ENCODE peak calls at places on chromosomes 13 and 19, in four cellular contexts. Z, H, D and G are unnamed samples.

GRCh38 chr19:43777163-43777700 is 3.5 kb downstream of the KCNN4 start:
- DNase-seq in Z (no peak), H (no peak), D (no peak), G (no peak)

GRCh38 chr19:31385744-31386143 is 36.5 kb upstream of the TSHZ3 start:
- DNase-seq in H (no peak), Z (no peak), D (no peak), G (no peak)

GRCh38 chr13:38538412-38538811 is 148.5 kb upstream of the FREM2 start:
- DNase-seq in H (no peak), Z (no peak), D (peak), G (no peak)

GRCh38 chr13:43153436-43154082 is 130.2 kb downstream of the DNAJC15 start:
- DNase-seq in Z (no peak), H (no peak), D (no peak), G (no peak)

GRCh38 chr13:50687545-50687944 is 155.9 kb downstream of the DLEU7 start:
- DNase-seq in D (no peak), Z (no peak), H (no peak), G (no peak)

GRCh38 chr13:110635405-110636002 is 20.2 kb downstream of the NAXD start:
- DNase-seq in Z (no peak), H (no peak), D (no peak), G (no peak)

GRCh38 chr19:33724723-33725060 is 72.0 kb upstream of the KCTD15 start:
- DNase-seq in H (no peak), D (no peak), Z (no peak), G (peak)

GRCh38 chr19:45645068-45645630 is 6.0 kb upstream of the EML2 start:
- DNase-seq in H (no peak), Z (no peak), D (no peak), G (no peak)

GRCh38 chr19:1630811-1631210 is 21.6 kb downstream of the TCF3 start:
- DNase-seq in H (no peak), D (no peak), Z (no peak), G (no peak)

GRCh38 chr19:13806728-13807127 is 11.5 kb downstream of the ZSWIM4 start:
- DNase-seq in H (no peak), D (no peak), Z (no peak), G (no peak)

GRCh38 chr13:94968040-94968756 is 255.9 kb upstream of the SOX21 start:
- DNase-seq in D (peak), Z (no peak), H (peak), G (peak)

GRCh38 chr13:37360556-37360955 is 238.0 kb downstream of the POSTN start:
- DNase-seq in H (no peak), D (no peak), Z (no peak), G (no peak)

GRCh38 chr13:111123221-111123620 is 8.1 kb downstream of the ARHGEF7 start:
- DNase-seq in D (no peak), Z (no peak), H (no peak), G (no peak)

GRCh38 chr19:45408830-45409593 is 2.6 kb downstream of the POLR1G start:
- DNase-seq in D (no peak), H (no peak), Z (no peak), G (no peak)

GRCh38 chr13:114056205-114057013 is 76.0 kb downstream of the RASA3 start:
- DNase-seq in D (no peak), Z (no peak), H (no peak), G (no peak)

GRCh38 chr19:13795595-13796300 is 505 bp downstream of the ZSWIM4 start:
- DNase-seq in D (peak), H (no peak), Z (no peak), G (peak)

GRCh38 chr19:14081797-14082674 is 3.5 kb downstream of the C19orf67 start:
- DNase-seq in Z (peak), D (no peak), H (no peak), G (peak)

GRCh38 chr19:50510700-50511068 is 307 bp downstream of the JOSD2 start:
- DNase-seq in H (no peak), Z (no peak), D (peak), G (no peak)

GRCh38 chr13:89514534-89515312 is 1832.8 kb upstream of the MIR17HG start:
- DNase-seq in D (peak), Z (no peak), H (no peak), G (no peak)

GRCh38 chr13:113584870-113585671 is 518 bp downstream of the TFDP1 start:
- DNase-seq in Z (peak), D (peak), H (no peak), G (peak)

GRCh38 chr13:34849406-34849805 is 92.7 kb upstream of the NBEA start:
- DNase-seq in D (no peak), H (no peak), Z (no peak), G (no peak)

GRCh38 chr13:24208314-24208713 is 47.8 kb downstream of the SPATA13 start:
- DNase-seq in D (no peak), Z (no peak), H (no peak), G (no peak)

GRCh38 chr13:98300956-98301641 is 124.0 kb upstream of the RNF113B start:
- DNase-seq in H (no peak), D (no peak), Z (no peak), G (no peak)

GRCh38 chr13:64917566-64917965 is 2312.6 kb downstream of the PCDH9 start:
- DNase-seq in Z (no peak), D (no peak), H (no peak), G (no peak)

GRCh38 chr13:27170221-27170520 is 1.4 kb downstream of the USP12 start:
- DNase-seq in Z (no peak), D (no peak), H (no peak), G (no peak)

GRCh38 chr13:30681489-30682242 is 53.7 kb upstream of the ALOX5AP start:
- DNase-seq in Z (no peak), H (no peak), D (no peak), G (no peak)

GRCh38 chr13:30673669-30674521 is 56.2 kb downstream of the USPL1 start:
- DNase-seq in D (peak), H (peak), Z (peak), G (peak)

GRCh38 chr13:30679483-30680330 is 55.6 kb upstream of the ALOX5AP start:
- DNase-seq in D (peak), H (no peak), Z (no peak), G (peak)

GRCh38 chr13:30671271-30671815 is 53.6 kb downstream of the USPL1 start:
- DNase-seq in H (no peak), Z (no peak), D (no peak), G (no peak)

DNA sequence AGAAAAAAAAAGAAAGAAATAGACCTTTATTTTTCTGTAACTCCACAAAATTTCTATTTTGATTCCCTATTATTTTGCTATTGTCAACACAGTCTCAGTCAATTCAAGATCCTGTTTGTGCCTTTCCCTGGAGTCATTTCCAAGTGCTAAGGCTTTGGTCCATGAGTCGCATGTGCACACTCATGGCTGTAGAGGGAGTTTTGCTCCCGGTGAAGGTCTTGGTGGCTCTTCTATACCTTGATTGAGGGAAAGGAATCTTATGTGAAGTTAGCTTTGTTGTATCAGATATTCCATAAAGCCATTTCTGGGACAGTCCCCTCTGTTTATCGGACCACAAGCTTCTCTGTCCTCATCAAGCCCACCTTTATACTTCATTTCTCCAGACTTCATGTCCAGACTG is 58.7 kb upstream of the ALOX5AP start:
- DNase-seq in D (peak), H (no peak), Z (no peak), G (no peak)
- TF ChIP-seq CTCF in D (peak), H (peak), Z (no peak), G (no peak)

DNA sequence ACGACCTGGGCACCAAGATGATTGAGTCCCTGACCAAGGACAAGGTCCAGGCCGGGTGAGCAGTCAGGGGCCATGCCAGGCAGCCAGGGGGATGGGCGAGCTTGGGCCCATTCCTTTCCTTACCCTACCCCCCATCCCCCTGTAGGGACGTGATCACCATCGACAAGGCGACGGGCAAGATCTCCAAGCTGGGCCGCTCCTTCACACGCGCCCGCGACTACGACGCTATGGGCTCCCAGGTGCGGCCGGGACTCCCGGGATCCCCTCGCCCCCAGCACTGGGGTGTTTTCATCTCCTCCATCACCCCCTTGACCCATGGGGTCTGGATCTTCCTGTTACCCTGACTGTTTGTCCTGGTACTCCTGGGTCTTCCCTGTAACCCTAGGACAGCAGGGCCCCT is 7.1 kb downstream of the LHB start:
- DNase-seq in H (no peak), D (no peak), Z (no peak), G (no peak)
- TF ChIP-seq CTCF in H (no peak), D (no peak), Z (no peak), G (no peak)

GRCh38 chr19:20077791-20078463 is at the start of gene ZNF90:
- DNase-seq in D (peak), Z (peak), H (peak), G (peak)
- TF ChIP-seq CTCF in D (peak), Z (no peak), H (peak), G (no peak)

GRCh38 chr19:41707502-41707812 is 969 bp upstream of the CEACAM5 start:
- DNase-seq in D (peak), Z (no peak), H (no peak), G (no peak)
- TF ChIP-seq CTCF in D (no peak), Z (no peak), H (no peak), G (no peak)

DNA sequence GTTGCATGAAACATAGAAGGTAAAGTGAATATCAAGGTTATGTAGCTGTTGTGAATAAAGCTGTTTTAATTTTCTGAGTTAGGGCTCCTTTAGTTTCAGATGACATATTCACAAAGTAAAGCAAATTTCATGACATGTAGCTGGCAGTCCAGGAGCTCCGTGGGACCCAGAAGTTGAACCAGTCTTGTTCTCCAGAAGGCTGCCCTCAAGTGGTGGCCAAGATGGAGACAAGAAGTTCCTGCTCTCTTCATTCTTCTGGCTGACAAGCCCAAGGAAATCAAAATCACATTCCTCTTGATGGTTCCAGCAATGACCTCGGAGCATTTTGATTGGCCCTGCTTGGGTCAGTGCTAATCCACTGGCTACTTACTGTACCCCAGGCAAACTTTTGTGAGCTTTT is 128.7 kb downstream of the LIG4 start:
- DNase-seq in Z (no peak), H (no peak), D (peak), G (no peak)
- TF ChIP-seq CTCF in Z (no peak), H (peak), D (peak), G (no peak)

DNA sequence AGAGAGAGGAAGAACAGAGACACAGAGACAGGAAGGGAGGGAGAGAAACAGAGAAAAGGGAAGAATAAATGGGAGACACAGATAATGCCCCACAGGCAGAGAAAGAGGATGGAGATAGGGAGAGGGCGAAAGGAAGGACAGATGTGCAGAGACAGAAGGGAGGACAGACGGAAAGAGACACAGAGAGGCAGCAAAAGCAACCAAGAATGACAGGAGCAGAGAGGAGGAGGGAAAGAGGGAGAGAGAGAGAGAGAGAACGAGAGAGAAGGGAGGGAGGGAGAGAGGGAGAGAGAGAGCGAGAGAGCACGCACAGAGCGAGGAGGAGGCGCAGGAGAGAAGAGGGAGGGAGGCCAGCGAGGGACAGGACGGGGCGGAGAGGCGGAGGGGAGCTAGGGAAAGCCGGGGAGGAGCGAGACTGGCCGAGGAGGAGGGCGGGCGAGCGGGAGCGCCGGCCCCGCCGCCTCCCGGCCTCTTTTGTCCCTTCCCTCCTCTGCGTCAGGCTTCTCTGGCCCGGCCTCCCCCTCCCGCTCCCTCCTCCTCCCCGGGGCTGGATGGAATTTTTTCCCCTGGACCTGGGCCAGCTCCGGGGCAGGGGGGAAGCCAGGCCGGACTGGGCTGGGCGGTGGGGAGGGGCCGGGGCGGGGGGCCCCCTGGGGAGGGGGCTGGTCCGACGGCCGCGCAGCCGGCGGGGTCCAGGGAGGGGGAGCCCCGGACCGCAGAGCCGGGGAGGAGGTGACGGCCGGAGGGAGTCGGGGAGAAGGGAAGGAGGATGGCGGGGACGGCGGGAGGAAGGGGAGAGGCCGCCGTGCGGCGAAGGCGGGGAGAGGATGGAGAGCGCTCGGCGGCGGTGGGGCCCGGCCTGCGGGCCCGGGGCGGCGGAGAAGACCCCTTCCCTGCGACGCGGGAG is 4.2 kb upstream of the SPACA6 start:
- DNase-seq in H (peak), D (peak), Z (peak), G (peak)
- TF ChIP-seq CTCF in H (no peak), D (no peak), Z (peak), G (no peak)

GRCh38 chr19:58063712-58064111 is 4.6 kb downstream of the ZNF135 start:
- DNase-seq in H (no peak), Z (no peak), D (no peak), G (no peak)
- TF ChIP-seq CTCF in H (no peak), Z (no peak), D (no peak), G (no peak)

GRCh38 chr19:53422551-53422950 is 9.2 kb upstream of the ZNF761 start:
- DNase-seq in H (no peak), Z (no peak), D (peak), G (no peak)

GRCh38 chr19:53424968-53425597 is 6.7 kb upstream of the ZNF761 start:
- DNase-seq in Z (peak), D (peak), H (peak), G (peak)
- TF ChIP-seq CTCF in Z (peak), D (peak), H (peak), G (peak)

GRCh38 chr19:19406878-19407639 is 1.6 kb downstream of the GATAD2A start:
- DNase-seq in Z (no peak), H (no peak), D (no peak), G (no peak)
- TF ChIP-seq CTCF in Z (no peak), H (no peak), D (no peak), G (no peak)

GRCh38 chr19:46992699-46993535 is 26.7 kb upstream of the NPAS1 start:
- DNase-seq in Z (no peak), H (no peak), D (no peak), G (no peak)
- TF ChIP-seq CTCF in Z (no peak), H (no peak), D (no peak), G (no peak)